ENCODE peak calls at places on chromosome 11, in ten cellular contexts. Q, V, W, O, D, Y, L, E, M and K are unnamed samples.

GRCh38 chr11:8066036-8066910 is 14.7 kb upstream of the TUB start:
- DNase-seq in Q (no peak), V (no peak), W (no peak), O (no peak), D (no peak), Y (peak; percentile 34), L (no peak), E (no peak), M (no peak), K (no peak)

GRCh38 chr11:68946416-68947090 is 34.2 kb downstream of the MRGPRD start:
- DNase-seq in Q (no peak), V (no peak), W (no peak), O (no peak), D (peak; percentile 59), Y (peak; percentile 93), L (no peak), E (peak; percentile 89), M (no peak), K (peak; percentile 94)

GRCh38 chr11:12723410-12724297 is 49.4 kb downstream of the TEAD1 start:
- DNase-seq in Q (no peak), V (no peak), W (no peak), O (no peak), D (peak; percentile 65), Y (no peak), L (no peak), E (peak; percentile 55), M (no peak), K (no peak)

GRCh38 chr11:88378422-88379066 is 41.0 kb upstream of the CTSC start:
- DNase-seq in Q (no peak), V (no peak), W (no peak), O (no peak), D (no peak), Y (peak; percentile 3), L (no peak), E (no peak), M (no peak), K (no peak)

GRCh38 chr11:6531267-6531752 is 34.2 kb downstream of the DNHD1 start:
- DNase-seq in Q (no peak), V (peak; percentile 44), W (peak; percentile 26), O (no peak), D (peak; percentile 50), Y (peak; percentile 68), L (peak; percentile 57), E (peak; percentile 47), M (peak; percentile 53), K (peak; percentile 48)

GRCh38 chr11:133950874-133951483 is 5.8 kb downstream of the IGSF9B start:
- DNase-seq in Q (no peak), V (no peak), W (peak; percentile 32), O (no peak), D (no peak), Y (no peak), L (no peak), E (no peak), M (no peak), K (no peak)

GRCh38 chr11:130786586-130786985 is 129.7 kb downstream of the SNX19 start:
- DNase-seq in Q (no peak), V (no peak), W (no peak), O (no peak), D (no peak), Y (no peak), L (no peak), E (no peak), M (no peak), K (no peak)

GRCh38 chr11:3126207-3126865 is 38.8 kb downstream of the OSBPL5 start:
- DNase-seq in Q (no peak), V (peak; percentile 89), W (no peak), O (no peak), D (no peak), Y (no peak), L (no peak), E (no peak), M (no peak), K (no peak)

GRCh38 chr11:2271327-2272240 is 1.2 kb upstream of the ASCL2 start:
- DNase-seq in Q (no peak), V (no peak), W (no peak), O (no peak), D (no peak), Y (no peak), L (no peak), E (no peak), M (no peak), K (no peak)

GRCh38 chr11:117915219-117915618 is 14.0 kb downstream of the TMPRSS13 start:
- DNase-seq in Q (no peak), V (no peak), W (no peak), O (no peak), D (no peak), Y (no peak), L (no peak), E (no peak), M (no peak), K (no peak)

GRCh38 chr11:35932641-35933571 is 11.0 kb upstream of the LDLRAD3 start:
- DNase-seq in Q (no peak), V (no peak), W (no peak), O (no peak), D (no peak), Y (peak; percentile 28), L (no peak), E (no peak), M (no peak), K (peak; percentile 27)

GRCh38 chr11:62139526-62140301 is 15.9 kb downstream of the INCENP start:
- DNase-seq in Q (no peak), V (no peak), W (no peak), O (no peak), D (no peak), Y (no peak), L (no peak), E (no peak), M (no peak), K (no peak)

GRCh38 chr11:128686745-128687177 is 7.1 kb upstream of the FLI1 start:
- DNase-seq in Q (peak; percentile 48), V (no peak), W (no peak), O (peak; percentile 77), D (no peak), Y (peak; percentile 79), L (peak; percentile 55), E (peak; percentile 37), M (no peak), K (peak; percentile 37)

GRCh38 chr11:95698939-95699562 is 90.5 kb downstream of the FAM76B start:
- DNase-seq in Q (no peak), V (peak; percentile 71), W (no peak), O (no peak), D (no peak), Y (peak; percentile 63), L (no peak), E (no peak), M (no peak), K (peak; percentile 56)

GRCh38 chr11:44474702-44475101 is 90.8 kb upstream of the CD82 start:
- DNase-seq in Q (no peak), V (no peak), W (no peak), O (no peak), D (no peak), Y (no peak), L (no peak), E (no peak), M (no peak), K (no peak)

GRCh38 chr11:125223901-125224331 is 59.4 kb downstream of the PKNOX2 start:
- DNase-seq in Q (no peak), V (no peak), W (no peak), O (no peak), D (no peak), Y (no peak), L (no peak), E (no peak), M (no peak), K (no peak)

GRCh38 chr11:26993965-26994446 is at the start of gene FIBIN:
- DNase-seq in Q (no peak), V (no peak), W (no peak), O (no peak), D (no peak), Y (peak; percentile 69), L (no peak), E (peak; percentile 80), M (no peak), K (peak; percentile 75)

GRCh38 chr11:65891180-65892136 is 985 bp downstream of the CCDC85B start:
- DNase-seq in Q (no peak), V (peak; percentile 48), W (peak; percentile 75), O (peak; percentile 62), D (no peak), Y (peak; percentile 64), L (no peak), E (peak; percentile 37), M (no peak), K (no peak)

GRCh38 chr11:81224396-81224795 is 1509.3 kb downstream of the FAM181B start:
- DNase-seq in Q (no peak), V (no peak), W (no peak), O (no peak), D (no peak), Y (no peak), L (no peak), E (no peak), M (no peak), K (no peak)

GRCh38 chr11:83023410-83023809 is 48.3 kb downstream of the RAB30 start:
- DNase-seq in Q (no peak), V (no peak), W (no peak), O (no peak), D (no peak), Y (no peak), L (no peak), E (no peak), M (no peak), K (no peak)

GRCh38 chr11:112612283-112612849 is 348.9 kb upstream of the NCAM1 start:
- DNase-seq in Q (no peak), V (no peak), W (no peak), O (no peak), D (no peak), Y (no peak), L (no peak), E (no peak), M (no peak), K (no peak)

GRCh38 chr11:131889146-131889577 is 518.7 kb downstream of the NTM start:
- DNase-seq in Q (no peak), V (no peak), W (peak; percentile 90), O (no peak), D (peak; percentile 41), Y (peak; percentile 87), L (no peak), E (peak; percentile 93), M (no peak), K (peak; percentile 96)

GRCh38 chr11:11387201-11387600 is 34.2 kb upstream of the CSNK2A3 start:
- DNase-seq in Q (no peak), V (no peak), W (no peak), O (no peak), D (no peak), Y (no peak), L (no peak), E (no peak), M (no peak), K (no peak)

GRCh38 chr11:112583246-112583893 is 322.7 kb upstream of the PLET1 start:
- DNase-seq in Q (peak; percentile 28), V (no peak), W (no peak), O (no peak), D (no peak), Y (no peak), L (peak; percentile 57), E (no peak), M (no peak), K (no peak)

GRCh38 chr11:33802414-33802950 is 28.2 kb upstream of the FBXO3 start:
- DNase-seq in Q (no peak), V (peak; percentile 49), W (peak; percentile 75), O (peak; percentile 36), D (peak; percentile 90), Y (peak; percentile 93), L (no peak), E (peak; percentile 92), M (peak; percentile 57), K (peak; percentile 82)

GRCh38 chr11:76705834-76706233 is 35.3 kb upstream of the LRRC32 start:
- DNase-seq in Q (no peak), V (no peak), W (no peak), O (no peak), D (no peak), Y (no peak), L (no peak), E (no peak), M (no peak), K (no peak)

GRCh38 chr11:55707029-55707428 is 45.0 kb downstream of the OR4C6 start:
- DNase-seq in Q (no peak), V (peak; percentile 25), W (peak; percentile 3), O (no peak), D (peak; percentile 28), Y (peak; percentile 51), L (peak; percentile 23), E (peak; percentile 10), M (peak; percentile 5), K (peak; percentile 21)

GRCh38 chr11:3861698-3862097 is 6.2 kb downstream of the STIM1 start:
- DNase-seq in Q (no peak), V (no peak), W (no peak), O (peak; percentile 51), D (no peak), Y (no peak), L (no peak), E (peak; percentile 23), M (no peak), K (no peak)